ENCODE peak calls at places on chromosomes 6 and 20, in six cellular contexts. J is pancreas, Z is NCI-H524, I is dorsolateral prefrontal cortex, Q is adrenal gland, Y is colonic mucosa. S is an unnamed sample.

GRCh38 chr6:11161031-11161966 is 49.8 kb upstream of the ERVFRD-1 start:
- DNase-seq in J (no peak), Z (no peak), I (no peak), Q (no peak), Y (no peak), S (no peak)

GRCh38 chr20:59047938-59048680 is 5.5 kb upstream of the PRELID3B start:
- DNase-seq in J (no peak), Z (no peak), I (no peak), Q (no peak), Y (peak), S (no peak)

GRCh38 chr6:40349566-40350192 is 237.5 kb downstream of the LRFN2 start:
- DNase-seq in J (no peak), Z (peak), I (no peak), Q (no peak), Y (no peak), S (no peak)

GRCh38 chr6:25070547-25071366 is 135.0 kb upstream of the RIPOR2 start:
- DNase-seq in J (peak), Z (peak), I (peak), Q (peak), Y (peak), S (peak)

GRCh38 chr20:24778585-24779031 is 170.5 kb upstream of the CST7 start:
- DNase-seq in J (peak), Z (no peak), I (peak), Q (no peak), Y (no peak), S (no peak)

GRCh38 chr6:55958790-55959189 is 83.4 kb upstream of the BMP5 start:
- DNase-seq in J (no peak), Z (no peak), I (no peak), Q (no peak), Y (no peak), S (no peak)

GRCh38 chr6:13421425-13422057 is 65.9 kb downstream of the GFOD1 start:
- DNase-seq in J (no peak), Z (no peak), I (no peak), Q (no peak), Y (no peak), S (no peak)

GRCh38 chr20:43590036-43590391 is 723 bp upstream of the IFT52 start:
- DNase-seq in J (peak), Z (no peak), I (peak), Q (no peak), Y (peak), S (no peak)

GRCh38 chr6:169216830-169217229 is 36.8 kb downstream of the THBS2 start:
- DNase-seq in J (no peak), Z (no peak), I (no peak), Q (no peak), Y (peak), S (no peak)

GRCh38 chr20:59120491-59120890 is 43.1 kb upstream of the ZNF831 start:
- DNase-seq in J (no peak), Z (no peak), I (no peak), Q (no peak), Y (no peak), S (no peak)

GRCh38 chr6:143293526-143293925 is 157.0 kb downstream of the ADAT2 start:
- DNase-seq in J (no peak), Z (no peak), I (no peak), Q (no peak), Y (no peak), S (no peak)

GRCh38 chr20:35849726-35850125 is 77.9 kb downstream of the PHF20 start:
- DNase-seq in J (no peak), Z (peak), I (peak), Q (no peak), Y (no peak), S (no peak)

GRCh38 chr6:79269877-79270276 is 35.4 kb upstream of the HMGN3 start:
- DNase-seq in J (no peak), Z (no peak), I (no peak), Q (no peak), Y (no peak), S (peak)

GRCh38 chr6:90000864-90001731 is 106.8 kb downstream of the GJA10 start:
- DNase-seq in J (no peak), Z (peak), I (no peak), Q (no peak), Y (no peak), S (no peak)

GRCh38 chr6:4964675-4965336 is 39.0 kb downstream of the RPP40 start:
- DNase-seq in J (no peak), Z (no peak), I (no peak), Q (no peak), Y (no peak), S (no peak)

GRCh38 chr20:2303693-2304092 is 7.9 kb downstream of the TGM3 start:
- DNase-seq in J (no peak), Z (no peak), I (no peak), Q (no peak), Y (peak), S (no peak)

GRCh38 chr20:23085415-23086055 is 589 bp downstream of the CD93 start:
- DNase-seq in J (no peak), Z (no peak), I (no peak), Q (no peak), Y (no peak), S (no peak)

GRCh38 chr6:165106261-165106660 is 203.1 kb downstream of the C6orf118 start:
- DNase-seq in J (no peak), Z (no peak), I (no peak), Q (no peak), Y (no peak), S (no peak)

GRCh38 chr20:38870733-38871559 is 55.3 kb upstream of the FAM83D start:
- DNase-seq in J (no peak), Z (peak), I (no peak), Q (no peak), Y (peak), S (no peak)

GRCh38 chr6:111837641-111838500 is 35.4 kb downstream of the FYN start:
- DNase-seq in J (no peak), Z (no peak), I (no peak), Q (no peak), Y (no peak), S (no peak)

GRCh38 chr6:27672113-27672799 is 199.4 kb upstream of the ZNF184 start:
- DNase-seq in J (no peak), Z (peak), I (no peak), Q (no peak), Y (peak), S (no peak)

GRCh38 chr6:90712165-90712564 is 125.3 kb upstream of the MAP3K7 start:
- DNase-seq in J (no peak), Z (no peak), I (no peak), Q (no peak), Y (no peak), S (no peak)

GRCh38 chr20:23928788-23929187 is 49.2 kb upstream of the CST5 start:
- DNase-seq in J (no peak), Z (no peak), I (no peak), Q (no peak), Y (no peak), S (peak)

GRCh38 chr6:43969158-43969981 is 157.9 kb downstream of the MRPL14 start:
- DNase-seq in J (no peak), Z (no peak), I (no peak), Q (no peak), Y (no peak), S (no peak)

GRCh38 chr20:48283470-48284110 is 498.3 kb upstream of the SULF2 start:
- DNase-seq in J (peak), Z (no peak), I (peak), Q (no peak), Y (peak), S (peak)

GRCh38 chr6:142408409-142408808 is 106.6 kb downstream of the ADGRG6 start:
- DNase-seq in J (no peak), Z (no peak), I (no peak), Q (no peak), Y (no peak), S (no peak)

GRCh38 chr20:50308513-50309279 is 118.1 kb downstream of the CEBPB start:
- DNase-seq in J (peak), Z (no peak), I (peak), Q (peak), Y (peak), S (peak)

S was measured in T47D.